ENCODE peak calls at places on chromosomes 11 and 22, in nine cellular contexts. M is lung, L is left lung, T is transverse colon, Q is adrenal gland, B is mammary epithelial cell, X is left ventricle myocardium inferior, N is PC-3, F is cardiac muscle cell. W is an unnamed sample. For H3K4me1, the result is how much of the 10 kb centered on the place peaks cover.

GRCh38 chr22:18110944-18111758 is 542 bp downstream of the TUBA8 start:
- DNase-seq in M (no peak), L (no peak), T (no peak), Q (no peak), B (no peak), X (no peak), N (no peak), F (no peak), W (no peak)

GRCh38 chr11:17791144-17791543 is 56.6 kb downstream of the KCNC1 start:
- DNase-seq in M (no peak), L (no peak), T (no peak), Q (no peak), B (no peak), X (no peak), N (no peak), F (no peak), W (no peak)

GRCh38 chr11:121366970-121367369 is 74.4 kb downstream of the SC5D start:
- DNase-seq in M (no peak), L (no peak), T (no peak), Q (no peak), B (no peak), X (no peak), N (no peak), F (peak), W (no peak)

GRCh38 chr22:35258144-35258988 is 1.1 kb downstream of the HMGXB4 start:
- DNase-seq in M (no peak), L (no peak), T (peak), Q (no peak), B (peak), X (no peak), N (peak), F (peak), W (no peak)

GRCh38 chr11:64490562-64491216 is 100.3 kb upstream of the SLC22A12 start:
- DNase-seq in M (no peak), L (no peak), T (no peak), Q (no peak), B (no peak), X (no peak), N (no peak), F (no peak), W (no peak)

GRCh38 chr11:35265755-35266454 is 126.9 kb downstream of the CD44 start:
- DNase-seq in M (no peak), L (no peak), T (no peak), Q (no peak), B (no peak), X (no peak), N (no peak), F (no peak), W (no peak)

GRCh38 chr11:22703561-22703960 is 37.1 kb downstream of the GAS2 start:
- DNase-seq in M (no peak), L (no peak), T (no peak), Q (no peak), B (peak), X (no peak), N (no peak), F (peak), W (no peak)

GRCh38 chr22:31621507-31622160 is 40.4 kb downstream of the PISD start:
- DNase-seq in M (no peak), L (no peak), T (no peak), Q (no peak), B (no peak), X (no peak), N (no peak), F (no peak), W (no peak)

GRCh38 chr11:2261436-2262230 is 8.8 kb downstream of the ASCL2 start:
- DNase-seq in M (no peak), L (no peak), T (no peak), Q (no peak), B (no peak), X (no peak), N (no peak), F (no peak), W (no peak)

GRCh38 chr11:9815486-9816136 is 151.7 kb downstream of the SWAP70 start:
- DNase-seq in M (peak), L (no peak), T (no peak), Q (no peak), B (peak), X (no peak), N (peak), F (no peak), W (no peak)

GRCh38 chr22:37765498-37765897 is 42.2 kb upstream of the GCAT start:
- DNase-seq in M (no peak), L (no peak), T (no peak), Q (no peak), B (no peak), X (peak), N (no peak), F (no peak), W (no peak)

GRCh38 chr11:8839306-8839956 is 71.6 kb upstream of the AKIP1 start:
- DNase-seq in M (no peak), L (no peak), T (no peak), Q (no peak), B (no peak), X (no peak), N (no peak), F (no peak), W (no peak)

GRCh38 chr11:122979103-122979814 is 2.4 kb downstream of the BSX start:
- DNase-seq in M (no peak), L (no peak), T (no peak), Q (no peak), B (no peak), X (no peak), N (no peak), F (no peak), W (no peak)

GRCh38 chr11:121309688-121310087 is 17.1 kb downstream of the SC5D start:
- DNase-seq in M (no peak), L (no peak), T (no peak), Q (no peak), B (no peak), X (no peak), N (no peak), F (no peak), W (no peak)

GRCh38 chr22:29635734-29636357 is 32.4 kb downstream of the NF2 start:
- DNase-seq in M (no peak), L (no peak), T (no peak), Q (no peak), B (peak), X (no peak), N (peak), F (peak), W (no peak)

GRCh38 chr22:29300467-29300806 is 6.0 kb upstream of the GAS2L1 start:
- DNase-seq in M (no peak), L (no peak), T (no peak), Q (no peak), B (no peak), X (no peak), N (no peak), F (no peak), W (no peak)

GRCh38 chr11:66882540-66882939 is 25.7 kb downstream of the LRFN4 start:
- DNase-seq in M (no peak), L (no peak), T (no peak), Q (peak), B (no peak), X (no peak), N (no peak), F (no peak), W (no peak)

GRCh38 chr11:5522308-5522707 is 5.8 kb upstream of the UBQLNL start:
- DNase-seq in M (no peak), L (no peak), T (no peak), Q (no peak), B (no peak), X (no peak), N (peak), F (no peak), W (no peak)

GRCh38 chr11:121194731-121195596 is 93.9 kb downstream of the TECTA start:
- DNase-seq in M (peak), L (no peak), T (peak), Q (peak), B (peak), X (no peak), N (peak), F (peak), W (peak)

GRCh38 chr11:47376543-47377371 is 1.6 kb downstream of the SPI1 start:
- DNase-seq in M (peak), L (peak), T (peak), Q (no peak), B (no peak), X (peak), N (no peak), F (no peak), W (no peak)

GRCh38 chr11:62266558-62266957 is 3.4 kb upstream of the SCGB2A2 start:
- DNase-seq in M (no peak), L (no peak), T (no peak), Q (no peak), B (no peak), X (no peak), N (peak), F (no peak), W (no peak)

GRCh38 chr11:69429716-69430491 is 51.6 kb upstream of the LINC01488 start:
- DNase-seq in M (no peak), L (no peak), T (no peak), Q (no peak), B (no peak), X (no peak), N (no peak), F (no peak), W (no peak)

DNA sequence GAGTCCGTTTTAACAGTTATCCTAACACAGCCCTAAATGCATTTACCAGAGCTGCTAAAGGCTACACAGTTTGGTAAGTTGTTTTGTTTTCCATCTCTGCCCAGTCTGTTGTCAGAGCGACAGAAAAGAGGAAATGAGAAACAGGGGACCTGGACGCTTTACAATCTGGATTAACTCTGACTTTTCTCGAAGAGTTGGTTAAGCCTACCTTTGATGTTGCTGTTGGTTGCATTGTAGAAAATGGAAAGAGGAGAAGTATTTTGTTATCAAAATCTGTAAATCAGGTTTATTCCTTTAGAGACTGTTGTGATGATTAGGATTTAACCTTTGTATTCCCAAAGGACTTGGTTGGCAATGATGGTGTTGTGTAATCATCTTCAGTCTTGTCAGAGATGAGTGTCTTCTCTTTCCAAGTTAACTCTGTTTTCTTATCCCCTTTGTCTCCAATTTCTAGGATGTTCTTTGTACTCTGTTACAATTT is 471 bp downstream of the ANGPTL5 start:
- DNase-seq in M (no peak), L (no peak), T (no peak), Q (no peak), B (peak), X (no peak), N (peak), F (no peak), W (no peak)
- H3K4me3 ChIP-seq in M (no peak), L (peak), T (peak), Q (no peak), B (peak), X (peak), N (peak), F (peak), W (peak)

GRCh38 chr22:23266780-23267179 is 86.5 kb downstream of the BCR start:
- DNase-seq in M (no peak), L (no peak), T (no peak), Q (no peak), B (no peak), X (no peak), N (no peak), F (no peak), W (no peak)

GRCh38 chr22:23263651-23264555 is 83.6 kb downstream of the BCR start:
- DNase-seq in M (no peak), L (no peak), T (peak), Q (no peak), B (peak), X (no peak), N (no peak), F (no peak), W (no peak)

GRCh38 chr22:23267225-23268043 is 87.1 kb downstream of the BCR start:
- DNase-seq in M (no peak), L (no peak), T (no peak), Q (no peak), B (no peak), X (no peak), N (no peak), F (no peak), W (no peak)

GRCh38 chr22:23264610-23265388 is 84.5 kb downstream of the BCR start:
- DNase-seq in M (no peak), L (no peak), T (no peak), Q (peak), B (no peak), X (no peak), N (no peak), F (no peak), W (peak)

GRCh38 chr22:23265389-23265700 is 85.0 kb downstream of the BCR start:
- DNase-seq in M (no peak), L (no peak), T (no peak), Q (no peak), B (no peak), X (no peak), N (no peak), F (no peak), W (no peak)
- H3K4me1 ChIP-seq in M (under half), L (under half), T (under half), Q (under half), B (under half), X (under half), N (under half), F (under half), W (under half)

GRCh38 chr11:33018840-33019239 is 3.2 kb downstream of the DEPDC7 start:
- DNase-seq in M (no peak), L (no peak), T (no peak), Q (no peak), B (no peak), X (no peak), N (no peak), F (no peak), W (no peak)

GRCh38 chr11:33017478-33017877 is 1.8 kb downstream of the DEPDC7 start:
- DNase-seq in M (no peak), L (no peak), T (no peak), Q (no peak), B (no peak), X (no peak), N (no peak), F (no peak), W (no peak)

GRCh38 chr11:33018005-33018404 is 2.3 kb downstream of the DEPDC7 start:
- DNase-seq in M (no peak), L (no peak), T (no peak), Q (no peak), B (no peak), X (no peak), N (no peak), F (no peak), W (no peak)

GRCh38 chr11:33025339-33025722 is 9.7 kb downstream of the DEPDC7 start:
- DNase-seq in M (no peak), L (no peak), T (no peak), Q (no peak), B (no peak), X (no peak), N (no peak), F (no peak), W (no peak)

DNA sequence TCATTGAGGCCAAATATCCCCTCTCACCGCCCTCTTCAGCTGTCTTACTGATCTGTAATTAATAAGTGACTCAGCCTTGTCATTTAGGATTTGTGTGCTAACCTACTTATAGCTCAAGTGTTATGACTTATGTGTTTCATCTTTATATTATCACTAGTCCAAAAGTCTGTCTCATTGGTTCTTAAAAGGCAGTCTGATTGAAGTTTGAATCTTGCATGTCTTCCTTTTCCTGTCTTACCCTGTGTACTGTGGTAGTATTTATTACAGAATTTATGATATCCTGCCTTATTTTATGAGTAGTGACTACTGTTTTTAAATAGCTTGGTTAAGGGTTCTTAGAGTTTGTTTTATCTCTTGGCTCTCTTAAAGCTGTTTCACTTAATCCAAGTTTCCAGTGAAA is 6.3 kb downstream of the DEPDC7 start:
- DNase-seq in M (no peak), L (no peak), T (no peak), Q (no peak), B (no peak), X (no peak), N (no peak), F (no peak), W (no peak)
- TF ChIP-seq CTCF in M (no peak), L (no peak), T (no peak), Q (no peak), B (no peak), X (no peak), N (no peak), F (no peak), W (no peak)

DNA sequence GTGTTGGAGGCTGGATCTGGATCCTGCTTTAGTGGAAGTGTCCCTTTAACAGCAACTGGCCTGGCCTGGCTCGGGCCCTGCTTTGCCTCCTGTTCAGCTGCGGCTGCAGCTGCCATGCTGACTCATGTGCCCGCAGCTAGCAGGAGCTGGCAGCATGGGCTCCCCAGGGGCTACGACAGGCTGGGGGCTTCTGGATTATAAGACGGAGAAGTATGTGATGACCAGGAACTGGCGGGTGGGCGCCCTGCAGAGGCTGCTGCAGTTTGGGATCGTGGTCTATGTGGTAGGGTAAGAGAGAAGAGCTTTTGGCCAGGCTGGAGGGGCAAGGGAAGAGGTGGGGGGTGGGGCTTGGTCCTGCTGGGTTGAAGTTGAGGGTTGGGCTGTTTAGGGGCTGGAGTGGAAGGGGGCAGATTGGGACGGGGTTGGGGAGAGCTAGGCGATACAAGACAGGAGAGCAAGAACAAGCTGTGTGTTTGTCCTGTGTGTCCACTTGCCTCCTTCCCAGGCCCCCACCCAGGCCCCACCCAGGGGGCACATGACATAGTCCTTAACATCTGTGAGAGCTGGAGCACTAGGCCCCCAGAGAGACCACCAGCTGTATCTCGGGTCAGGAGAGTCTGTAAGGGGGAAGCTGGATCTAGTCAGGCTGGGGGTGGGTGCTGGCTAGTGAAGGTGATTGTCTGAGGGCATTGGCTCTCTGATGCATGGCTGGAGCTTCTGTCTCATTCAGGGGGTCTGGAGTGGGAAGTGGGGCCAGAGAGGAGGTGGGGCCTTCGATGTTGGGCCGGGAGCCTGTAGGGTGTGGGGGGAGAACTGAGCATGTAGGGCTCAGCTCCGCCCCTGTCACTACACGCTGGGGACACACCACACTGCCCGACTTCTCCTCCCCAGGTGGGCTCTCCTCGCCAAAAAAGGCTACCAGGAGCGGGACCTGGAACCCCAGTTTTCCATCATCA is at the start of gene P2RX6:
- DNase-seq in M (no peak), L (no peak), T (no peak), Q (no peak), B (peak), X (no peak), N (peak), F (no peak), W (peak)
- H3K4me3 ChIP-seq in M (peak), L (peak), T (peak), Q (no peak), B (peak), X (peak), N (no peak), F (peak), W (peak)

GRCh38 chr22:43142881-43143562 is at the start of gene MCAT:
- DNase-seq in M (peak), L (peak), T (peak), Q (peak), B (peak), X (peak), N (peak), F (peak), W (peak)
- H3K4me1 ChIP-seq in M (under half), L (under half), T (under half), Q (under half), B (under half), X (under half), N (under half), F (under half), W (under half)

GRCh38 chr11:76551400-76551799 is 106.6 kb downstream of the EMSY start:
- DNase-seq in M (no peak), L (no peak), T (no peak), Q (no peak), B (no peak), X (no peak), N (peak), F (no peak), W (no peak)
- TF ChIP-seq CTCF in M (no peak), L (no peak), T (peak), Q (peak), B (peak), X (peak), N (peak), F (no peak), W (peak)